ENCODE peak calls at places on chromosome 21, in seven cellular contexts. G, F, P, R, M, A and C are unnamed samples.
A peak's percentile ranks its signal among the peaks of the same experiment; 100 is the strongest.

GRCh38 chr21:28768753-28769152 is 223.9 kb downstream of the LTN1 start:
- DNase-seq in G (no peak), F (no peak), P (no peak), R (no peak), M (no peak), A (no peak), C (no peak)

GRCh38 chr21:42141643-42142042 is 70.5 kb downstream of the UMODL1 start:
- DNase-seq in G (no peak), F (no peak), P (no peak), R (no peak), M (no peak), A (peak; percentile 45), C (peak; percentile 35)

GRCh38 chr21:16002872-16003466 is 273.2 kb downstream of the USP25 start:
- DNase-seq in G (peak; percentile 26), F (no peak), P (no peak), R (peak; percentile 24), M (no peak), A (no peak), C (no peak)

GRCh38 chr21:44892536-44893277 is 19.2 kb upstream of the PTTG1IP start:
- DNase-seq in G (peak; percentile 31), F (peak; percentile 32), P (peak; percentile 72), R (peak; percentile 81), M (peak; percentile 59), A (peak; percentile 90), C (peak; percentile 87)

GRCh38 chr21:41396452-41397107 is 29.5 kb upstream of the MX1 start:
- DNase-seq in G (no peak), F (no peak), P (peak; percentile 36), R (peak; percentile 18), M (peak; percentile 70), A (peak; percentile 82), C (peak; percentile 74)

GRCh38 chr21:33560965-33561364 is 18.1 kb downstream of the SON start:
- DNase-seq in G (no peak), F (no peak), P (no peak), R (no peak), M (no peak), A (no peak), C (no peak)

GRCh38 chr21:21238882-21239400 is 240.7 kb downstream of the NCAM2 start:
- DNase-seq in G (no peak), F (no peak), P (no peak), R (no peak), M (no peak), A (no peak), C (no peak)

GRCh38 chr21:22892041-22892440 is 1893.8 kb downstream of the NCAM2 start:
- DNase-seq in G (no peak), F (no peak), P (no peak), R (no peak), M (no peak), A (no peak), C (no peak)

GRCh38 chr21:34830386-34831140 is 161.8 kb downstream of the CLIC6 start:
- DNase-seq in G (no peak), F (no peak), P (no peak), R (no peak), M (no peak), A (no peak), C (no peak)